ENCODE peak calls at places on chromosomes 16 and 17, in six cellular contexts. One of them, this sample, is unnamed.

GRCh38 chr17:70099267-70099666 is 24.2 kb downstream of the KCNJ16 start:
- DNase-seq in A549: no peak
- DNase-seq in body of pancreas: no peak
- DNase-seq in adrenal gland: no peak
- DNase-seq in esophagus squamous epithelium: no peak
- DNase-seq in pancreas: no peak
- DNase-seq in this sample: no peak

GRCh38 chr16:9364721-9365693 is 273.6 kb downstream of the HAPSTR1 start:
- DNase-seq in A549: no peak
- DNase-seq in body of pancreas: peak; percentile 98
- DNase-seq in adrenal gland: peak; percentile 93
- DNase-seq in esophagus squamous epithelium: no peak
- DNase-seq in pancreas: peak; percentile 96
- DNase-seq in this sample: no peak

GRCh38 chr17:42389902-42390301 is 1.7 kb upstream of the STAT3 start:
- DNase-seq in A549: no peak
- DNase-seq in body of pancreas: no peak
- DNase-seq in adrenal gland: no peak
- DNase-seq in esophagus squamous epithelium: no peak
- DNase-seq in pancreas: no peak
- DNase-seq in this sample: no peak

GRCh38 chr16:87160752-87161337 is 156.3 kb downstream of the C16orf95 start:
- DNase-seq in A549: no peak
- DNase-seq in body of pancreas: no peak
- DNase-seq in adrenal gland: no peak
- DNase-seq in esophagus squamous epithelium: no peak
- DNase-seq in pancreas: no peak
- DNase-seq in this sample: peak; percentile 28

GRCh38 chr16:63890072-63890471 is 1231.8 kb downstream of the CDH11 start:
- DNase-seq in A549: no peak
- DNase-seq in body of pancreas: peak; percentile 28
- DNase-seq in adrenal gland: peak; percentile 48
- DNase-seq in esophagus squamous epithelium: no peak
- DNase-seq in pancreas: peak; percentile 12
- DNase-seq in this sample: no peak

GRCh38 chr17:76404976-76405563 is 20.7 kb downstream of the SPHK1 start:
- DNase-seq in A549: no peak
- DNase-seq in body of pancreas: no peak
- DNase-seq in adrenal gland: peak; percentile 46
- DNase-seq in esophagus squamous epithelium: no peak
- DNase-seq in pancreas: no peak
- DNase-seq in this sample: no peak

GRCh38 chr17:41615454-41615853 is 2.9 kb upstream of the KRT16 start:
- DNase-seq in A549: peak; percentile 58
- DNase-seq in body of pancreas: no peak
- DNase-seq in adrenal gland: no peak
- DNase-seq in esophagus squamous epithelium: no peak
- DNase-seq in pancreas: no peak
- DNase-seq in this sample: no peak

GRCh38 chr17:2111691-2112090 is 56.8 kb downstream of the HIC1 start:
- DNase-seq in A549: no peak
- DNase-seq in body of pancreas: no peak
- DNase-seq in adrenal gland: no peak
- DNase-seq in esophagus squamous epithelium: no peak
- DNase-seq in pancreas: no peak
- DNase-seq in this sample: peak; percentile 95

GRCh38 chr16:30394603-30395154 is 541 bp upstream of the ZNF48 start:
- DNase-seq in A549: no peak
- DNase-seq in body of pancreas: no peak
- DNase-seq in adrenal gland: peak; percentile 56
- DNase-seq in esophagus squamous epithelium: no peak
- DNase-seq in pancreas: no peak
- DNase-seq in this sample: peak; percentile 64

GRCh38 chr17:17414316-17414937 is 62.4 kb upstream of the MED9 start:
- DNase-seq in A549: no peak
- DNase-seq in body of pancreas: peak; percentile 20
- DNase-seq in adrenal gland: peak; percentile 42
- DNase-seq in esophagus squamous epithelium: no peak
- DNase-seq in pancreas: no peak
- DNase-seq in this sample: peak; percentile 78

GRCh38 chr16:85567101-85567866 is 45.8 kb upstream of the GSE1 start:
- DNase-seq in A549: no peak
- DNase-seq in body of pancreas: no peak
- DNase-seq in adrenal gland: no peak
- DNase-seq in esophagus squamous epithelium: no peak
- DNase-seq in pancreas: no peak
- DNase-seq in this sample: no peak
- H3K4me3 ChIP-seq in A549: no peak overlapping the region
- H3K4me3 ChIP-seq in body of pancreas: no peak overlapping the region
- H3K4me3 ChIP-seq in adrenal gland: no peak overlapping the region
- H3K4me3 ChIP-seq in esophagus squamous epithelium: no peak overlapping the region
- H3K4me3 ChIP-seq in pancreas: no peak overlapping the region
- H3K4me3 ChIP-seq in this sample: no peak overlapping the region

GRCh38 chr17:78251773-78252103 is 20.3 kb downstream of the TMEM235 start:
- DNase-seq in A549: no peak
- DNase-seq in body of pancreas: no peak
- DNase-seq in adrenal gland: no peak
- DNase-seq in esophagus squamous epithelium: no peak
- DNase-seq in pancreas: no peak
- DNase-seq in this sample: no peak

GRCh38 chr17:78252701-78253635 is 21.5 kb downstream of the TMEM235 start:
- DNase-seq in A549: no peak
- DNase-seq in body of pancreas: no peak
- DNase-seq in adrenal gland: no peak
- DNase-seq in esophagus squamous epithelium: no peak
- DNase-seq in pancreas: no peak
- DNase-seq in this sample: no peak

GRCh38 chr17:78249836-78250806 is 18.7 kb downstream of the TMEM235 start:
- DNase-seq in A549: no peak
- DNase-seq in body of pancreas: no peak
- DNase-seq in adrenal gland: no peak
- DNase-seq in esophagus squamous epithelium: no peak
- DNase-seq in pancreas: no peak
- DNase-seq in this sample: no peak

GRCh38 chr17:78252111-78252634 is 20.7 kb downstream of the TMEM235 start:
- DNase-seq in A549: no peak
- DNase-seq in body of pancreas: peak; percentile 42
- DNase-seq in adrenal gland: no peak
- DNase-seq in esophagus squamous epithelium: no peak
- DNase-seq in pancreas: no peak
- DNase-seq in this sample: no peak

DNA sequence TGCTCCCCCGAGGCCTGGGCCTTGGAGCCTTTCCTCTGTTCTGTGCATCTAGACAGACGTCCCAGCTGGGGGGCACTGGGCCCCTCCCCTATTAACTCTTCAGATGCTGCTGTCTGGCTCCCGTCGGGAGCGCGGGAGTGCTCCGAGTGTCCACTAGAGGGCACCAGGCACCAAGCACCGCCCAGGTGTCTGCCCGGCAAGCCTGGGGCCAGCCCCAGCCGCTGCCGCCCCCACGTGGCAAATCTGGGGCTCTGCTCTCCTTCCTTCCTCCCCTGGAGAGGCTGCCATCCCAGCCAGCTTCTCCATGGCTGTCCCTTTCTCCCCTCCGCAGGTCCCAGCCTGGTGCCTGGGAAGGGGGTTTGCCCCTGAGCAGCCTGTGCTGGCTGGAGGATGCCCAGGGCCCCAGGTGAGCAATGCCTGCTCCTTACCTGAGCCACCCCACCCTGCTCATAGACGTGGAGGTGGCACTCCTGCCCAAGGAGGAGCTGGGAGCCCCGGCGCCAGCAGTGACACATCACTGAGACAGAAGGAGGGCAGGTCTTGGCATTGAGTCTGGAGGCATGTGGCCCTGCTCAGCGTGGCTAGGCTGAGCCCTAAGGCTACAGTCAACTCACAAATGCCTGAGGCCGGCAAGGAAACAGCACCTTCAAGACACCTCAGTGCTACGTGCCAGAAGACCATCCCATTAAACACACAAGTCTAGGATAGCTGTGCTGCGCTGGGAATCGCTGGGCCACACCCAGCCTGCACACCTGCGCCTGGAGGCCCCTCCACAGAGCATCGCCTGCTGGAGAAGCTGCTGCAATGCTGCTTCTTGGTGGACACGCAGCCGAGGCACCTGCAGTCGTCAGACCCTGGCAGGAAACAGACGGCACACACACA is 19.7 kb downstream of the TMEM235 start:
- DNase-seq in A549: peak; percentile 90
- DNase-seq in body of pancreas: peak; percentile 86
- DNase-seq in adrenal gland: peak; percentile 87
- DNase-seq in esophagus squamous epithelium: no peak
- DNase-seq in pancreas: peak; percentile 82
- DNase-seq in this sample: peak; percentile 92
- TF ChIP-seq CTCF in A549: peak; percentile 100
- TF ChIP-seq CTCF in body of pancreas: peak; percentile 100
- TF ChIP-seq CTCF in adrenal gland: peak; percentile 100
- TF ChIP-seq CTCF in esophagus squamous epithelium: peak; percentile 99
- TF ChIP-seq CTCF in pancreas: peak; percentile 100
- TF ChIP-seq CTCF in this sample: peak; percentile 99

DNA sequence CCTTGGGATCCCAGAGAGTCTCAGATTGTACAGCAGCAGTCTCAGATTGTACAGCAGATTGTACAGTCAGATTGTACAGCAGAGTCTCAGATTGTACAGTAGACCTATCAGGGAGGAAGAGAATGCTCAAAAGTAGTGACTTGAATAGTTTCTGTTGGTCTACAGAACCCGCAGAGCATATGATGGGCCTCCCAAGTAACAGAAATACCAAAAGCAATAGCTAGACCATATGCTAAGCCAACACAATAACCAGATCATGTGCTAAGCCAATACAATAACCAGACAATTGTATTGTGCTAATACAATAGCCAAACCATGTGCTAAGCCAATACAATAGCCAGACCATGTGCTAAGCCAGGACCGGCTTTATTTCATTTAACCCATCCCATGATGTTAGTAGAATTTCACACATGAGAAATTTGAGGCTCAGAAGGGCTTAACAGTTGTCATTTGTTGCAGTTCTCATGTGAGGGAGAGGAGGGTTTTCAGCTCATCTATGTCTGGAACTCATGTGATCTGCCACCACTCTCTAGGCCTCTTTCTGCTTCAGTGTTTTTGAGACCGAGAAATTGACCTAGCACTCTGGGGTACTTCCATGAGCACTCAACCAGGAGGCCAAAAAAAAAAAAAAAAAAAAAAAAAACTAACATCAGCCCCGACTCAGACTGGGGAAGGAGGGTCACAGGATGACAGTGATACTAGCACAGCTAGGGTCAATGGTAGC is 144.0 kb downstream of the SOX9 start:
- DNase-seq in A549: no peak
- DNase-seq in body of pancreas: no peak
- DNase-seq in adrenal gland: no peak
- DNase-seq in esophagus squamous epithelium: no peak
- DNase-seq in pancreas: no peak
- DNase-seq in this sample: no peak
- H3K27ac ChIP-seq in A549: no peak overlapping the region
- H3K27ac ChIP-seq in body of pancreas: no peak overlapping the region
- H3K27ac ChIP-seq in adrenal gland: no peak overlapping the region
- H3K27ac ChIP-seq in esophagus squamous epithelium: no peak overlapping the region
- H3K27ac ChIP-seq in pancreas: no peak overlapping the region
- H3K27ac ChIP-seq in this sample: no peak overlapping the region

GRCh38 chr17:64778367-64779290 is 116.5 kb upstream of the SMURF2 start:
- DNase-seq in A549: no peak
- DNase-seq in body of pancreas: peak; percentile 48
- DNase-seq in adrenal gland: no peak
- DNase-seq in esophagus squamous epithelium: no peak
- DNase-seq in pancreas: peak; percentile 37
- DNase-seq in this sample: peak; percentile 24

GRCh38 chr17:64778102-64778366 is 115.9 kb upstream of the SMURF2 start:
- DNase-seq in A549: no peak
- DNase-seq in body of pancreas: no peak
- DNase-seq in adrenal gland: no peak
- DNase-seq in esophagus squamous epithelium: no peak
- DNase-seq in pancreas: no peak
- DNase-seq in this sample: no peak

GRCh38 chr17:64780096-64781012 is 118.2 kb upstream of the SMURF2 start:
- DNase-seq in A549: peak; percentile 62
- DNase-seq in body of pancreas: peak; percentile 75
- DNase-seq in adrenal gland: peak; percentile 68
- DNase-seq in esophagus squamous epithelium: no peak
- DNase-seq in pancreas: peak; percentile 58
- DNase-seq in this sample: peak; percentile 56

GRCh38 chr17:64781013-64781392 is 118.9 kb upstream of the SMURF2 start:
- DNase-seq in A549: no peak
- DNase-seq in body of pancreas: no peak
- DNase-seq in adrenal gland: no peak
- DNase-seq in esophagus squamous epithelium: no peak
- DNase-seq in pancreas: no peak
- DNase-seq in this sample: no peak

DNA sequence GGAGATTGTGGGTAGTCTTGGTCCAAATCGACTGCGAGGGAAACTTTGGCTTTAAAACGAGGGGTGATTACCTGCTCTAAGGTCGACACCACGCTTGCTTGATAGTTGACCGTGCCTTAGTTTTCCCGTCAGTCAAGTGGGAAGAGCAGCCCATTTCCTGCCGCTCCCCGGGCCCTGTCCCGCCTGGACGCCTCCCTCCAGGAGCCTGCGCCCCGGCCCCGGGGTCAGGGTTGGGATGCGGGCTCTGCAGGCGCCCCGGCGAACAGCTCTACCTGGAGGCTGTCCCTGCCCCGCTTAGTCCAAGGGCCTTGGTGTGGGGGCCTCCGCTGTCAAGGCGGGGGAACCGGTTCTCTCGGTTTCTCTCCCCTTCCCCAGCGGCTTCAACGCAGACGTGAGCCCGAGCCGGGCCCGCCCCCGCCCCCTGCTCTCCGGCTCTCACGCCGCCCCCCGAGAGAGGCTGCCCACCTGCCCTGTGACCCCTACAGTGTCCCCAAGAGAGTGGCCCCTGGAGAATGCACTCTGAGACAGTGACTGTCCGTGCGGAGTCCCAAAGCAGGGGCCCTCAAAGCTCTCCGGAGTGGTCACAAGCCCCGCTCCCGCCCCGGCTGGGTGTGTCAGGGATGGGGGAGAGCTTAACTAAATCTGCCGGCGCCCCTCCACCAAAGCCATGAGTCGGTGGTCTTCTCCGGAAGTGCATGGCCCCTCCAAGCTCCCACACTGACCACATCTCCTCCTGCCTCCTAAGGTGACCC is 117.4 kb upstream of the SMURF2 start:
- DNase-seq in A549: no peak
- DNase-seq in body of pancreas: no peak
- DNase-seq in adrenal gland: no peak
- DNase-seq in esophagus squamous epithelium: no peak
- DNase-seq in pancreas: no peak
- DNase-seq in this sample: no peak
- H3K4me3 ChIP-seq in A549: peak overlapping the region; percentile 51
- H3K4me3 ChIP-seq in body of pancreas: no peak overlapping the region
- H3K4me3 ChIP-seq in adrenal gland: peak overlapping the region; percentile 60
- H3K4me3 ChIP-seq in esophagus squamous epithelium: peak overlapping the region; percentile 57
- H3K4me3 ChIP-seq in pancreas: peak overlapping the region; percentile 53
- H3K4me3 ChIP-seq in this sample: peak overlapping the region; percentile 28

GRCh38 chr17:79829004-79829403 is 10.2 kb downstream of the CBX4 start:
- DNase-seq in A549: no peak
- DNase-seq in body of pancreas: no peak
- DNase-seq in adrenal gland: no peak
- DNase-seq in esophagus squamous epithelium: no peak
- DNase-seq in pancreas: no peak
- DNase-seq in this sample: no peak
- TF ChIP-seq CTCF in A549: no peak
- TF ChIP-seq CTCF in body of pancreas: no peak
- TF ChIP-seq CTCF in adrenal gland: no peak
- TF ChIP-seq CTCF in esophagus squamous epithelium: no peak
- TF ChIP-seq CTCF in pancreas: no peak
- TF ChIP-seq CTCF in this sample: no peak